ENCODE peak calls at places on chromosomes 7 and 10, in six cellular contexts. E is IMR-90, T is HCT116, L is breast epithelium, R is heart left ventricle, P is A549. Z is an unnamed sample.

GRCh38 chr10:94608530-94608929 is 62.9 kb downstream of the HELLS start:
- DNase-seq in E (no peak), T (no peak), L (no peak), R (no peak), P (no peak), Z (no peak)

GRCh38 chr10:97333351-97333600 is 1.3 kb downstream of the FRAT2 start:
- DNase-seq in E (peak), T (no peak), L (no peak), R (no peak), P (no peak), Z (peak)

GRCh38 chr7:29274156-29275017 is 79.8 kb downstream of the CHN2 start:
- DNase-seq in E (no peak), T (no peak), L (no peak), R (no peak), P (no peak), Z (peak)

GRCh38 chr7:33901199-33901598 is 4.1 kb upstream of the BMPER start:
- DNase-seq in E (peak), T (no peak), L (no peak), R (no peak), P (no peak), Z (no peak)

GRCh38 chr7:74289018-74289659 is at the start of gene CLIP2:
- DNase-seq in E (peak), T (peak), L (peak), R (peak), P (peak), Z (peak)

GRCh38 chr10:22932626-22933370 is 4.9 kb downstream of the ARMC3 start:
- DNase-seq in E (no peak), T (no peak), L (no peak), R (no peak), P (no peak), Z (no peak)

GRCh38 chr10:11875499-11876281 is 52.5 kb downstream of the PROSER2 start:
- DNase-seq in E (peak), T (peak), L (peak), R (peak), P (peak), Z (peak)

GRCh38 chr7:36670585-36671431 is 53.5 kb downstream of the AOAH start:
- DNase-seq in E (peak), T (peak), L (peak), R (peak), P (peak), Z (peak)

GRCh38 chr10:74293686-74294365 is 142.8 kb downstream of the ADK start:
- DNase-seq in E (peak), T (no peak), L (no peak), R (peak), P (no peak), Z (peak)

GRCh38 chr10:124653811-124654651 is 90.1 kb downstream of the FAM53B start:
- DNase-seq in E (no peak), T (no peak), L (no peak), R (peak), P (no peak), Z (peak)

GRCh38 chr10:32253821-32254220 is 93.1 kb downstream of the EPC1 start:
- DNase-seq in E (no peak), T (no peak), L (no peak), R (no peak), P (no peak), Z (no peak)

DNA sequence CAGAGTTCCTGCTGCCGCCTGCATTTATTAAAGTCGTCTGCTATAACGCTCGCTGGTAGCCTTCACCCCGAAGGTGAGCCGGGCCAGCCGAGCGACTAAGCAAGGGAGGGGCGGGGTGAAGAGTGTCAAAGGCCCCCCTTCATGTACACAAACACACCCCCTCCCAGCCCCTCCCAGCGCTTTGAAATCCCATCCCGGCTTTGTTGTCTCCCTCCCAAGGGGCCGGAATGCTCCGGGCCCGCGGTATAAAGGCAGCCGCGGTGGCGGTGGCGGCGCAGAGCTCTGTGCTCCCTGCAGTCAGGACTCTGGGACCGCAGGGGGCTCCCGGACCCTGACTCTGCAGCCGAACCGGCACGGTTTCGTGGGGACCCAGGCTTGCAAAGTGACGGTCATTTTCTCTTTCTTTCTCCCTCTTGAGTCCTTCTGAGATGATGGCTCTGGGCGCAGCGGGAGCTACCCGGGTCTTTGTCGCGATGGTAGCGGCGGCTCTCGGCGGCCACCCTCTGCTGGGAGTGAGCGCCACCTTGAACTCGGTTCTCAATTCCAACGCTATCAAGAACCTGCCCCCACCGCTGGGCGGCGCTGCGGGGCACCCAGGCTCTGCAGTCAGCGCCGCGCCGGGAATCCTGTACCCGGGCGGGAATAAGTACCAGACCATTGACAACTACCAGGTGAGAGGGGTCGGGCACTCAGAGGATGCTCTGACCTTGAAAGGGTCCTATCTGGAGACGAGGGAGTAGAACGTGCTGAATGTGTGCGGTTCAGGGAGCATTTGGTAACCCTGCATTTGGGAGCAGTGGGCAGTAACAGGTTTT is at the start of gene DKK1:
- DNase-seq in E (peak), T (peak), L (peak), R (peak), P (peak), Z (peak)
- TF ChIP-seq CTCF in E (peak), T (peak), L (peak), R (peak), P (peak), Z (peak)

DNA sequence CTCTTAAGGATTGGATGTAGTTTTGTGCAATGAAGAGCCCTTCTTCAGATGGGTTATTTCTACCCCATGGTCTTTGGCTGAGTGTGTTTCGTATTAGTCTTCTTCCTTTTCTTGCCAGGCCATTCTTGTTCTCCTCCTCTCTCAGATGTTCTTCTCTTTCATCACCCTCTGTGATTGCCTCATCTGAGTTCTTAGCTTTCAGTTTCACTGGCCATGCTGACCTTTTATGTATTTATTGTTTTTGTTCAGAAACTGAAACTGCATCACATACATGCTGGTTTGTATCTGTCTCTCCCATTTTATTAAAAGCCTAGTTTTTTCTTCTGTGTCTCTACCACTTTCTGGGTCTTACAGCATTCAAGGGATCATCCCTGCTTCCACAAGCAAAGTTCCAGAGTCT is 21.7 kb upstream of the PCGF5 start:
- DNase-seq in E (peak), T (no peak), L (no peak), R (no peak), P (no peak), Z (no peak)
- H3K4me3 ChIP-seq in E (no peak), T (no peak), L (no peak), R (no peak), P (no peak), Z (no peak)

DNA sequence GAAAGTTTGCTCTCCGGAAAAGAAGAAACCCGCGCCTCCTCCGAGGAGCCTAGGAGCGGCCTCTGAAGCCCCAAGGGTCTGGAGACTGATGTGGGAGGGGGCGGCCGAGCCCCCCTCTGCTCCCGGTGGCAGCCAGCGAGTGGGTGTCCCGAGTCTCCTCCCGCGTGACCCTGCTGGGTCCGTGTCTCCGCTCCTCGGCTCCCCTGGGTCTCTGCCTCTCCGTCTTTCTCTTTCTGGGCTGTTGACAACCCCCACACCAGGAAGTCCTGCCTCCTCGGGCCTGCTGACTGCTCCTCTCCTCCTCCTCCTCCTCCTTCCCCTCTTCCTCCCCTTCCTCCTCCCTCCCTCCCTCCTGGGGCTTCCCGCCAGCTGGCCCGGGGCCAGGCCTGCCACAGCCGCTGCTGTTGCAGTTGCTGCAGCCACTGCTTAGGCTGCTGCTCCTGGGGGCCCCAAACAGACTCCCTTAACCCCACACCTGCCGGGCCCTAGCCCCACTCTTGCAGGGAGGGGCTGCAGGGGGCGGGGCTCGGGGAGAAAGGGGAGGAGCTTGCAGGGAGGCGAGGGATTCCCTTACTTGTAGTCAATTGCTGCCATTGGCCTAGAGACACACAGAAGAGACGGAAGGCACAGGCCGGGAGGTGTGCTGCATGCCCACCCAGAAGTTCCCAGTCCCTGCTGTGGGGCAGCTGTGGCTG is at the start of gene TSC22D4:
- DNase-seq in E (peak), T (peak), L (peak), R (peak), P (peak), Z (peak)
- TF ChIP-seq POLR2A in E (peak), T (no peak), L (peak), R (peak), P (peak), Z (peak)

GRCh38 chr7:54897891-54898290 is 120.9 kb upstream of the EGFR start:
- DNase-seq in E (no peak), T (no peak), L (no peak), R (no peak), P (no peak), Z (no peak)

GRCh38 chr7:54904130-54904529 is 114.7 kb upstream of the EGFR start:
- DNase-seq in E (peak), T (no peak), L (no peak), R (peak), P (no peak), Z (no peak)

GRCh38 chr7:54898659-54899340 is 120.0 kb upstream of the EGFR start:
- DNase-seq in E (no peak), T (no peak), L (no peak), R (no peak), P (no peak), Z (no peak)

GRCh38 chr7:54904986-54905385 is 113.8 kb upstream of the EGFR start:
- DNase-seq in E (no peak), T (no peak), L (no peak), R (no peak), P (no peak), Z (no peak)

GRCh38 chr7:54901840-54902239 is 117.0 kb upstream of the EGFR start:
- DNase-seq in E (no peak), T (no peak), L (no peak), R (no peak), P (no peak), Z (no peak)
- TF ChIP-seq CTCF in E (no peak), T (no peak), L (no peak), R (no peak), P (no peak), Z (no peak)

Z was measured in thyroid gland.